ENCODE peak calls at places on chromosomes 13 and 19, in four cellular contexts. One of them, this sample, is unnamed.

GRCh38 chr19:2812414-2813234 is 7.0 kb upstream of the ZNF554 start:
- DNase-seq in AG10803: no peak
- DNase-seq in hepatocyte: no peak
- DNase-seq in AG09309: no peak
- DNase-seq in this sample: no peak

GRCh38 chr13:29905845-29906244 is 55.4 kb upstream of the UBL3 start:
- DNase-seq in hepatocyte: peak; percentile 73
- DNase-seq in AG10803: peak; percentile 89
- DNase-seq in AG09309: no peak
- DNase-seq in this sample: no peak

GRCh38 chr13:111099292-111099691 is 15.8 kb upstream of the ARHGEF7 start:
- DNase-seq in AG10803: no peak
- DNase-seq in hepatocyte: no peak
- DNase-seq in AG09309: no peak
- DNase-seq in this sample: no peak

GRCh38 chr13:30148171-30148754 is 159.1 kb downstream of the KATNAL1 start:
- DNase-seq in AG09309: no peak
- DNase-seq in hepatocyte: no peak
- DNase-seq in AG10803: no peak
- DNase-seq in this sample: no peak

GRCh38 chr13:20924758-20925394 is 22.3 kb upstream of the XPO4 start:
- DNase-seq in hepatocyte: peak; percentile 90
- DNase-seq in AG10803: peak; percentile 78
- DNase-seq in AG09309: peak; percentile 35
- DNase-seq in this sample: no peak

GRCh38 chr13:30731658-30732390 is 3.5 kb upstream of the ALOX5AP start:
- DNase-seq in AG09309: no peak
- DNase-seq in hepatocyte: no peak
- DNase-seq in AG10803: no peak
- DNase-seq in this sample: no peak

GRCh38 chr19:49851456-49852259 is 699 bp downstream of the PTOV1 start:
- DNase-seq in hepatocyte: peak; percentile 53
- DNase-seq in AG09309: no peak
- DNase-seq in AG10803: no peak
- DNase-seq in this sample: no peak

GRCh38 chr19:1057185-1057857 is 9.6 kb upstream of the ARHGAP45 start:
- DNase-seq in hepatocyte: no peak
- DNase-seq in AG10803: peak; percentile 67
- DNase-seq in AG09309: no peak
- DNase-seq in this sample: no peak

GRCh38 chr13:104315606-104316005 is 1249.4 kb upstream of the SLC10A2 start:
- DNase-seq in AG09309: no peak
- DNase-seq in AG10803: peak; percentile 19
- DNase-seq in hepatocyte: peak; percentile 34
- DNase-seq in this sample: peak; percentile 85

GRCh38 chr19:19270749-19271571 is 2.1 kb downstream of the TM6SF2 start:
- DNase-seq in hepatocyte: no peak
- DNase-seq in AG10803: no peak
- DNase-seq in AG09309: no peak
- DNase-seq in this sample: no peak

GRCh38 chr13:42750858-42751257 is 30.5 kb upstream of the FAM216B start:
- DNase-seq in AG09309: no peak
- DNase-seq in AG10803: no peak
- DNase-seq in hepatocyte: no peak
- DNase-seq in this sample: no peak

GRCh38 chr13:90008707-90009149 is 1338.8 kb upstream of the MIR17HG start:
- DNase-seq in AG09309: no peak
- DNase-seq in hepatocyte: no peak
- DNase-seq in AG10803: no peak
- DNase-seq in this sample: no peak

GRCh38 chr19:49094505-49095482 is 9.5 kb downstream of the SNRNP70 start:
- DNase-seq in AG09309: no peak
- DNase-seq in hepatocyte: no peak
- DNase-seq in AG10803: peak; percentile 22
- DNase-seq in this sample: no peak

GRCh38 chr13:27177852-27178251 is 6.2 kb upstream of the USP12 start:
- DNase-seq in AG10803: no peak
- DNase-seq in AG09309: no peak
- DNase-seq in hepatocyte: no peak
- DNase-seq in this sample: no peak

GRCh38 chr13:48602296-48603040 is 51.3 kb upstream of the CYSLTR2 start:
- DNase-seq in AG10803: no peak
- DNase-seq in hepatocyte: no peak
- DNase-seq in AG09309: no peak
- DNase-seq in this sample: no peak

GRCh38 chr19:34131100-34131499 is 41.2 kb upstream of the LSM14A start:
- DNase-seq in AG09309: no peak
- DNase-seq in AG10803: no peak
- DNase-seq in hepatocyte: no peak
- DNase-seq in this sample: no peak

GRCh38 chr19:46791944-46792343 is 3.5 kb upstream of the SLC1A5 start:
- DNase-seq in hepatocyte: no peak
- DNase-seq in AG10803: no peak
- DNase-seq in AG09309: no peak
- DNase-seq in this sample: no peak

GRCh38 chr19:18940791-18941627 is at the start of gene HOMER3:
- DNase-seq in AG09309: no peak
- DNase-seq in AG10803: peak; percentile 53
- DNase-seq in hepatocyte: peak; percentile 93
- DNase-seq in this sample: no peak

GRCh38 chr19:8569066-8569761 is 8.0 kb downstream of the MYO1F start:
- DNase-seq in hepatocyte: no peak
- DNase-seq in AG09309: peak; percentile 90
- DNase-seq in AG10803: peak; percentile 97
- DNase-seq in this sample: no peak

GRCh38 chr13:57569981-57570380 is 61.6 kb upstream of the PCDH17 start:
- DNase-seq in AG09309: no peak
- DNase-seq in AG10803: no peak
- DNase-seq in hepatocyte: no peak
- DNase-seq in this sample: no peak

GRCh38 chr19:7386308-7386707 is 37.6 kb downstream of the ARHGEF18 start:
- DNase-seq in hepatocyte: no peak
- DNase-seq in AG09309: no peak
- DNase-seq in AG10803: no peak
- DNase-seq in this sample: no peak

GRCh38 chr19:57068921-57069697 is 50.7 kb upstream of the USP29 start:
- DNase-seq in AG09309: no peak
- DNase-seq in hepatocyte: no peak
- DNase-seq in AG10803: no peak
- DNase-seq in this sample: no peak

GRCh38 chr13:26996965-26997752 is 174.5 kb downstream of the USP12 start:
- DNase-seq in AG09309: no peak
- DNase-seq in hepatocyte: no peak
- DNase-seq in AG10803: no peak
- DNase-seq in this sample: no peak

GRCh38 chr19:51433092-51433491 is 15.7 kb upstream of the SIGLEC10 start:
- DNase-seq in AG10803: no peak
- DNase-seq in hepatocyte: no peak
- DNase-seq in AG09309: no peak
- DNase-seq in this sample: no peak

GRCh38 chr19:51441410-51442390 is 16.6 kb downstream of the SIGLEC8 start:
- DNase-seq in AG10803: no peak
- DNase-seq in AG09309: no peak
- DNase-seq in hepatocyte: no peak
- DNase-seq in this sample: no peak

GRCh38 chr19:51440846-51441409 is 17.3 kb downstream of the SIGLEC8 start:
- DNase-seq in AG10803: no peak
- DNase-seq in AG09309: no peak
- DNase-seq in hepatocyte: no peak
- DNase-seq in this sample: no peak

GRCh38 chr19:51440052-51440451 is 18.2 kb downstream of the SIGLEC8 start:
- DNase-seq in AG09309: no peak
- DNase-seq in hepatocyte: no peak
- DNase-seq in AG10803: no peak
- DNase-seq in this sample: no peak

GRCh38 chr19:51439021-51439465 is 19.2 kb downstream of the SIGLEC8 start:
- DNase-seq in hepatocyte: no peak
- DNase-seq in AG09309: no peak
- DNase-seq in AG10803: peak; percentile 8
- DNase-seq in this sample: no peak
- TF ChIP-seq CTCF in hepatocyte: peak; percentile 30
- TF ChIP-seq CTCF in AG09309: peak; percentile 50
- TF ChIP-seq CTCF in AG10803: peak; percentile 49
- TF ChIP-seq CTCF in this sample: peak; percentile 14

GRCh38 chr19:35754365-35755139 is 2.3 kb downstream of the HSPB6 start:
- DNase-seq in AG10803: no peak
- DNase-seq in AG09309: no peak
- DNase-seq in hepatocyte: no peak
- DNase-seq in this sample: no peak

GRCh38 chr19:35756373-35757230 is at the start of gene HSPB6:
- DNase-seq in hepatocyte: peak; percentile 75
- DNase-seq in AG10803: peak; percentile 60
- DNase-seq in AG09309: no peak
- DNase-seq in this sample: no peak

GRCh38 chr19:35753634-35754364 is 3.0 kb downstream of the HSPB6 start:
- DNase-seq in AG09309: no peak
- DNase-seq in AG10803: no peak
- DNase-seq in hepatocyte: no peak
- DNase-seq in this sample: no peak

GRCh38 chr19:35755550-35756371 is 1.1 kb downstream of the HSPB6 start:
- DNase-seq in AG10803: peak; percentile 76
- DNase-seq in hepatocyte: peak; percentile 70
- DNase-seq in AG09309: no peak
- DNase-seq in this sample: no peak

GRCh38 chr19:35755160-35755549 is 1.7 kb downstream of the HSPB6 start:
- DNase-seq in hepatocyte: no peak
- DNase-seq in AG10803: no peak
- DNase-seq in AG09309: no peak
- DNase-seq in this sample: no peak
- H3K4me3 ChIP-seq in hepatocyte: no peak overlapping the region
- H3K4me3 ChIP-seq in AG10803: peak overlapping the region; percentile 65
- H3K4me3 ChIP-seq in AG09309: peak overlapping the region; percentile 1
- H3K4me3 ChIP-seq in this sample: no peak overlapping the region

GRCh38 chr13:102951808-102952207 is 106.0 kb downstream of the ERCC5 start:
- DNase-seq in hepatocyte: no peak
- DNase-seq in AG09309: no peak
- DNase-seq in AG10803: no peak
- DNase-seq in this sample: no peak

GRCh38 chr13:102944821-102945220 is 99.0 kb downstream of the ERCC5 start:
- DNase-seq in AG09309: no peak
- DNase-seq in AG10803: no peak
- DNase-seq in hepatocyte: no peak
- DNase-seq in this sample: no peak

GRCh38 chr13:102945324-102945815 is 99.5 kb downstream of the ERCC5 start:
- DNase-seq in AG10803: no peak
- DNase-seq in hepatocyte: no peak
- DNase-seq in AG09309: no peak
- DNase-seq in this sample: no peak

DNA sequence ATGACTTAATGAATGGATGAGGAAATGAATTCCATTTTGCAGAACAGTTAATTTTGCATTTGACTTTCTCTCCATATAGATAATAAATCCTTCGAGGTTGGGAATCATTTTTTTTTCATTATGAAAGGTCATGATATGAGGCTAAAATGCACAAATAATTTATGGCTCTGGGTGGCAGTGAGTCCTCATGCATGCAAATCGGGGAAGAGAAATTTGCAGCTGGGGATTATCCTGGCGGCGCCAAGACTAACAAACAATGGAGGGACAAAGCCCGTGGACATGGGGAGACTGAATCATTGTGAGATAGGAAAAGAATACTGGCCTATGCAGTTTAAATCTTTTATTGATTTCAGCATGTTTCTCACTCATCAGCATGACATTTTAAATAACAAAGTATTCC is 102.2 kb downstream of the ERCC5 start:
- DNase-seq in AG09309: no peak
- DNase-seq in hepatocyte: peak; percentile 38
- DNase-seq in AG10803: no peak
- DNase-seq in this sample: no peak
- TF ChIP-seq CTCF in AG09309: no peak
- TF ChIP-seq CTCF in hepatocyte: peak; percentile 22
- TF ChIP-seq CTCF in AG10803: no peak
- TF ChIP-seq CTCF in this sample: peak; percentile 2

GRCh38 chr19:52741951-52742485 is 7.2 kb upstream of the ZNF611 start:
- DNase-seq in AG10803: no peak
- DNase-seq in AG09309: no peak
- DNase-seq in hepatocyte: no peak
- DNase-seq in this sample: no peak
- H3K4me3 ChIP-seq in AG10803: no peak overlapping the region
- H3K4me3 ChIP-seq in AG09309: no peak overlapping the region
- H3K4me3 ChIP-seq in hepatocyte: no peak overlapping the region
- H3K4me3 ChIP-seq in this sample: no peak overlapping the region

DNA sequence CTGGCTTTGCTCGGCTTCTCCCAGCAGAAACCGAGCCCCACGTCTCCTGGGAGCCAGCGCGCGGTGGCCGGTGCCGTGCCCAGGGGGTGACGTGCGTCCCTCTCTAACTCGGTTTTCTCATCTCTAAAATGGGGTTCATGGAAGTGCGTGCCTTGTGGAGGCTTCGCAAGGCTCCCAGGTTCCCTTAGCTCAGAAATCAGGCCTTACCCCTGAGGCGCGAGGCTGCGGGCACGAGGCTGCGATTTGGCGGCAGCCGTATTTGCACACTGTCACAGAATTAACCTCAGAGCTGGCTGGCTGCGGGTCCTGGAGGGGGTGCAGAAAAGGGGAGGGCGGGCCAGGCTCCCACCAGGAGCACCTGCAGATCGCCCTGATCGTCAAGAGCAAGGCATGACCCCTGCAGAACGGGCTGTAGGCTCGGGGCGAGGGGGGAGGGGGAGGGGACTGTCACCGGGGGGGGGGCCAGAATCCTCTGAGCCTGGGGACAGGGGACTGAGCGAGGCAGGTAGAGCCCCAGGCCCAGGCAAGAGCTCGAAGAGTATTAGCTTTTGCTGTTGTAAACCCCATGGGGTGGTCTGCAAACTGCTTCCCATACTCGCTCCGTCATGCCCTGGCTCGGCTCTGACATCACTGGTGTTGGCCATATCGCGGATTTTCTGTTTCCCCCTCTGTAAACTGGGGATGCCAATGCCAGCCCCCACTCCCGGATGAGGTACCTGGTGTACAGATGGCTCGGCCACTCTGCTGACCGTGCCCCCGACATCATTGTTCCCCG is 62.2 kb downstream of the CCNE1 start:
- DNase-seq in AG10803: no peak
- DNase-seq in hepatocyte: no peak
- DNase-seq in AG09309: no peak
- DNase-seq in this sample: no peak
- TF ChIP-seq CTCF in AG10803: no peak
- TF ChIP-seq CTCF in hepatocyte: no peak
- TF ChIP-seq CTCF in AG09309: no peak
- TF ChIP-seq CTCF in this sample: no peak